ENCODE peak calls at places on chromosomes 16 and 17, in ten cellular contexts. One of them, this sample, is unnamed.

GRCh38 chr16:11175850-11176341 is 80.1 kb downstream of the SOCS1 start:
- DNase-seq in cardiac muscle cell: no peak
- DNase-seq in HCT116: no peak
- DNase-seq in IMR-90: no peak
- DNase-seq in HAP-1: no peak
- DNase-seq in hepatocyte: no peak
- DNase-seq in heart left ventricle: no peak
- DNase-seq in sigmoid colon: no peak
- DNase-seq in AG04450: no peak
- DNase-seq in MM.1S: no peak
- DNase-seq in this sample: no peak

GRCh38 chr16:67806428-67807147 is at the start of the genes RANBP10 and TSNAXIP1:
- DNase-seq in cardiac muscle cell: peak; percentile 99
- DNase-seq in HCT116: peak; percentile 98
- DNase-seq in IMR-90: peak; percentile 99
- DNase-seq in HAP-1: peak; percentile 100
- DNase-seq in hepatocyte: peak; percentile 99
- DNase-seq in heart left ventricle: peak; percentile 98
- DNase-seq in sigmoid colon: peak; percentile 99
- DNase-seq in AG04450: peak; percentile 97
- DNase-seq in MM.1S: peak; percentile 99
- DNase-seq in this sample: peak; percentile 97

GRCh38 chr17:329794-330420 is 22.7 kb downstream of the RPH3AL start:
- DNase-seq in cardiac muscle cell: no peak
- DNase-seq in HCT116: no peak
- DNase-seq in IMR-90: no peak
- DNase-seq in HAP-1: no peak
- DNase-seq in hepatocyte: no peak
- DNase-seq in heart left ventricle: no peak
- DNase-seq in sigmoid colon: peak; percentile 52
- DNase-seq in AG04450: no peak
- DNase-seq in MM.1S: no peak
- DNase-seq in this sample: no peak

GRCh38 chr17:6643460-6644125 is 2.7 kb downstream of the TXNDC17 start:
- DNase-seq in cardiac muscle cell: no peak
- DNase-seq in HCT116: no peak
- DNase-seq in IMR-90: peak; percentile 66
- DNase-seq in HAP-1: no peak
- DNase-seq in hepatocyte: no peak
- DNase-seq in heart left ventricle: no peak
- DNase-seq in sigmoid colon: no peak
- DNase-seq in AG04450: no peak
- DNase-seq in MM.1S: no peak
- DNase-seq in this sample: no peak

GRCh38 chr17:8832711-8833352 is 33.7 kb upstream of the MFSD6L start:
- DNase-seq in cardiac muscle cell: peak; percentile 46
- DNase-seq in HCT116: peak; percentile 12
- DNase-seq in IMR-90: no peak
- DNase-seq in HAP-1: no peak
- DNase-seq in hepatocyte: peak; percentile 32
- DNase-seq in heart left ventricle: no peak
- DNase-seq in sigmoid colon: no peak
- DNase-seq in AG04450: no peak
- DNase-seq in MM.1S: no peak
- DNase-seq in this sample: no peak

GRCh38 chr16:66190411-66190810 is 176.1 kb upstream of the CDH5 start:
- DNase-seq in cardiac muscle cell: no peak
- DNase-seq in HCT116: no peak
- DNase-seq in IMR-90: no peak
- DNase-seq in HAP-1: no peak
- DNase-seq in hepatocyte: no peak
- DNase-seq in heart left ventricle: no peak
- DNase-seq in sigmoid colon: no peak
- DNase-seq in AG04450: no peak
- DNase-seq in MM.1S: no peak
- DNase-seq in this sample: no peak

GRCh38 chr16:14486520-14487303 is 143.3 kb downstream of the PARN start:
- DNase-seq in cardiac muscle cell: peak; percentile 75
- DNase-seq in HCT116: peak; percentile 57
- DNase-seq in IMR-90: peak; percentile 94
- DNase-seq in HAP-1: peak; percentile 89
- DNase-seq in hepatocyte: peak; percentile 92
- DNase-seq in heart left ventricle: peak; percentile 83
- DNase-seq in sigmoid colon: peak; percentile 94
- DNase-seq in AG04450: peak; percentile 86
- DNase-seq in MM.1S: no peak
- DNase-seq in this sample: peak; percentile 93

GRCh38 chr16:72894291-72895151 is 153.4 kb downstream of the ZFHX3 start:
- DNase-seq in cardiac muscle cell: no peak
- DNase-seq in HCT116: no peak
- DNase-seq in IMR-90: peak; percentile 51
- DNase-seq in HAP-1: no peak
- DNase-seq in hepatocyte: no peak
- DNase-seq in heart left ventricle: peak; percentile 49
- DNase-seq in sigmoid colon: peak; percentile 52
- DNase-seq in AG04450: no peak
- DNase-seq in MM.1S: no peak
- DNase-seq in this sample: no peak

GRCh38 chr16:88685156-88686061 is 898 bp downstream of the SNAI3 start:
- DNase-seq in cardiac muscle cell: no peak
- DNase-seq in HCT116: no peak
- DNase-seq in IMR-90: peak; percentile 67
- DNase-seq in HAP-1: no peak
- DNase-seq in hepatocyte: peak; percentile 72
- DNase-seq in heart left ventricle: no peak
- DNase-seq in sigmoid colon: no peak
- DNase-seq in AG04450: no peak
- DNase-seq in MM.1S: peak; percentile 61
- DNase-seq in this sample: no peak

GRCh38 chr17:40124279-40125141 is 2.7 kb downstream of the MSL1 start:
- DNase-seq in cardiac muscle cell: peak; percentile 35
- DNase-seq in HCT116: no peak
- DNase-seq in IMR-90: peak; percentile 48
- DNase-seq in HAP-1: no peak
- DNase-seq in hepatocyte: no peak
- DNase-seq in heart left ventricle: no peak
- DNase-seq in sigmoid colon: no peak
- DNase-seq in AG04450: no peak
- DNase-seq in MM.1S: no peak
- DNase-seq in this sample: no peak

GRCh38 chr17:12918132-12918531 is 99.7 kb downstream of the ELAC2 start:
- DNase-seq in cardiac muscle cell: no peak
- DNase-seq in HCT116: no peak
- DNase-seq in IMR-90: no peak
- DNase-seq in HAP-1: no peak
- DNase-seq in hepatocyte: no peak
- DNase-seq in heart left ventricle: no peak
- DNase-seq in sigmoid colon: no peak
- DNase-seq in AG04450: no peak
- DNase-seq in MM.1S: no peak
- DNase-seq in this sample: no peak

GRCh38 chr17:9239821-9240658 is 218.7 kb downstream of the NTN1 start:
- DNase-seq in cardiac muscle cell: peak; percentile 69
- DNase-seq in HCT116: peak; percentile 6
- DNase-seq in IMR-90: peak; percentile 39
- DNase-seq in HAP-1: no peak
- DNase-seq in hepatocyte: peak; percentile 88
- DNase-seq in heart left ventricle: peak; percentile 82
- DNase-seq in sigmoid colon: peak; percentile 93
- DNase-seq in AG04450: no peak
- DNase-seq in MM.1S: no peak
- DNase-seq in this sample: peak; percentile 87

GRCh38 chr16:86515780-86516617 is 5.7 kb downstream of the FOXF1 start:
- DNase-seq in cardiac muscle cell: peak; percentile 62
- DNase-seq in HCT116: no peak
- DNase-seq in IMR-90: peak; percentile 51
- DNase-seq in HAP-1: no peak
- DNase-seq in hepatocyte: no peak
- DNase-seq in heart left ventricle: no peak
- DNase-seq in sigmoid colon: no peak
- DNase-seq in AG04450: no peak
- DNase-seq in MM.1S: no peak
- DNase-seq in this sample: no peak

GRCh38 chr16:86517652-86518258 is 7.4 kb downstream of the FOXF1 start:
- DNase-seq in cardiac muscle cell: peak; percentile 79
- DNase-seq in HCT116: peak; percentile 51
- DNase-seq in IMR-90: peak; percentile 88
- DNase-seq in HAP-1: peak; percentile 39
- DNase-seq in hepatocyte: peak; percentile 82
- DNase-seq in heart left ventricle: peak; percentile 46
- DNase-seq in sigmoid colon: peak; percentile 96
- DNase-seq in AG04450: peak; percentile 70
- DNase-seq in MM.1S: peak; percentile 8
- DNase-seq in this sample: peak; percentile 83

GRCh38 chr16:86515420-86515779 is 5.1 kb downstream of the FOXF1 start:
- DNase-seq in cardiac muscle cell: no peak
- DNase-seq in HCT116: no peak
- DNase-seq in IMR-90: peak; percentile 28
- DNase-seq in HAP-1: no peak
- DNase-seq in hepatocyte: no peak
- DNase-seq in heart left ventricle: no peak
- DNase-seq in sigmoid colon: peak; percentile 75
- DNase-seq in AG04450: no peak
- DNase-seq in MM.1S: no peak
- DNase-seq in this sample: no peak

GRCh38 chr16:86516618-86517003 is 6.3 kb downstream of the FOXF1 start:
- DNase-seq in cardiac muscle cell: no peak
- DNase-seq in HCT116: no peak
- DNase-seq in IMR-90: peak; percentile 63
- DNase-seq in HAP-1: no peak
- DNase-seq in hepatocyte: no peak
- DNase-seq in heart left ventricle: no peak
- DNase-seq in sigmoid colon: peak; percentile 77
- DNase-seq in AG04450: no peak
- DNase-seq in MM.1S: no peak
- DNase-seq in this sample: peak; percentile 29

GRCh38 chr16:86517033-86517432 is 6.7 kb downstream of the FOXF1 start:
- DNase-seq in cardiac muscle cell: no peak
- DNase-seq in HCT116: no peak
- DNase-seq in IMR-90: peak; percentile 21
- DNase-seq in HAP-1: no peak
- DNase-seq in hepatocyte: no peak
- DNase-seq in heart left ventricle: no peak
- DNase-seq in sigmoid colon: peak; percentile 83
- DNase-seq in AG04450: no peak
- DNase-seq in MM.1S: no peak
- DNase-seq in this sample: no peak
- H3K27me3 ChIP-seq in cardiac muscle cell: peaks cover 74% of the 10 kb centered on the region
- H3K27me3 ChIP-seq in HCT116: no peaks in the 10 kb centered on the region
- H3K27me3 ChIP-seq in IMR-90: no peaks in the 10 kb centered on the region
- H3K27me3 ChIP-seq in HAP-1: peaks cover 59% of the 10 kb centered on the region
- H3K27me3 ChIP-seq in hepatocyte: peaks cover 69% of the 10 kb centered on the region
- H3K27me3 ChIP-seq in heart left ventricle: peaks cover 93% of the 10 kb centered on the region
- H3K27me3 ChIP-seq in sigmoid colon: peaks cover 7% of the 10 kb centered on the region
- H3K27me3 ChIP-seq in AG04450: no peaks in the 10 kb centered on the region
- H3K27me3 ChIP-seq in MM.1S: peaks cover 70% of the 10 kb centered on the region
- H3K27me3 ChIP-seq in this sample: no peaks in the 10 kb centered on the region

DNA sequence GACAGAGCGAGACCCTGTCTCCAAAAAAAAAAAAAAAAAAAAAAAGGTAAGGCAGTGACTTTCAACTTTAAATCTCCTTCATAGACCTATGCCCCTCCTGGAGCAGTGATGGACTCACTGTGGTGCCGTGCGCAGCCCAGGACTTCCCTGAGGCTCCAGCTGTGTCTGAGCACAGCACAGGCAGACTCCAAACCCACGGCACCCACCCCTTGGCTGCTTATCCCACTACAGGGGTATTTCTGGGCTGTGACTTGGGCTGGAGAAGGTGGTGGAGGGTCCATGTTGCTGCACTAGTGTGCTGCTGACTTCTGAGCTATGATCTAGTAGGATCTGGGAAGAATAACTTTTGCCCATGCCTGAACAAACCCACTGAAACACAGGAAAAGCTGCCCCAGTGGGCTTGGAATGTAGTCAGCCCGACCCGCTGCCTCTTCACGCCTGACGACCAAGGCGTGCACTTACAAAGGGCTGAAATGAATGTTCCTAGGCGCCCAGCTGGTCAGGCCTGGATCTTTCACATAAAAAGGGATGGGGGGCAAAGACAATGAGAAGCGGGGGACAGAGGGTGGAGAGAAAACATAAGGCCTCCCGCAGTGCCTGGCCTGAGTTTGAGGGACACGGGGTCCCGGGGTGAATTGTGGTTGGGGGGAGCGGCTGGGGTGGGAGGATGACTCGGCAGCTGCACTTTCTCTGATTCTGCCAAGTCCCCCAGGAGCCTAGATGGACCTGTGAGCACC is 83.0 kb downstream of the IRF8 start:
- DNase-seq in cardiac muscle cell: no peak
- DNase-seq in HCT116: no peak
- DNase-seq in IMR-90: no peak
- DNase-seq in HAP-1: no peak
- DNase-seq in hepatocyte: no peak
- DNase-seq in heart left ventricle: no peak
- DNase-seq in sigmoid colon: peak; percentile 36
- DNase-seq in AG04450: no peak
- DNase-seq in MM.1S: no peak
- DNase-seq in this sample: no peak
- H3K27me3 ChIP-seq in cardiac muscle cell: no peaks in the 10 kb centered on the region
- H3K27me3 ChIP-seq in HCT116: peaks cover 56% of the 10 kb centered on the region
- H3K27me3 ChIP-seq in IMR-90: peaks cover 84% of the 10 kb centered on the region
- H3K27me3 ChIP-seq in HAP-1: peaks cover 42% of the 10 kb centered on the region
- H3K27me3 ChIP-seq in hepatocyte: no peaks in the 10 kb centered on the region
- H3K27me3 ChIP-seq in heart left ventricle: no peaks in the 10 kb centered on the region
- H3K27me3 ChIP-seq in sigmoid colon: peaks cover 43% of the 10 kb centered on the region
- H3K27me3 ChIP-seq in AG04450: peaks cover 52% of the 10 kb centered on the region
- H3K27me3 ChIP-seq in MM.1S: peaks cover 92% of the 10 kb centered on the region
- H3K27me3 ChIP-seq in this sample: no peaks in the 10 kb centered on the region

DNA sequence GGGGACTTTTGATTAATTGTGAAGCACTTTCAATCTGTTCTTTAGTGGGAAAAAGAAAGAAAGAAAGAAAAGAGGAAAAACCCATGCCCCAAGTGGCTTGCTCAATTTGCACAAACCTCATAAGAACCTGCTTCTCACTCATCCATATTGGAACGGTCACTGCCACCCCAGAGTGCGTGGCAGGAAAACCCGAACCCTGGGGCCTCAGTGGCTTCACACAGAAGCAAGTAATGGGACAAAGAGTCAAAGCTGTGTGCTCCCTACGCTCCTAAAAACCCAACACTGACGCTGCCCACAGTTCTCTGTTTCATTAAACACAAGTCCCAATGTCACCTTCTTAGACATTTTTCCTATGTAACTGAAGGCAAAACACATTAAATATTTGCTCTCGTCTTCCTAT is 1.2 kb downstream of the SLC6A4 start:
- DNase-seq in cardiac muscle cell: no peak
- DNase-seq in HCT116: no peak
- DNase-seq in IMR-90: no peak
- DNase-seq in HAP-1: no peak
- DNase-seq in hepatocyte: no peak
- DNase-seq in heart left ventricle: no peak
- DNase-seq in sigmoid colon: no peak
- DNase-seq in AG04450: no peak
- DNase-seq in MM.1S: no peak
- DNase-seq in this sample: no peak
- H3K27me3 ChIP-seq in cardiac muscle cell: peaks cover 99% of the 10 kb centered on the region
- H3K27me3 ChIP-seq in HCT116: peaks cover 30% of the 10 kb centered on the region
- H3K27me3 ChIP-seq in IMR-90: peaks cover 77% of the 10 kb centered on the region
- H3K27me3 ChIP-seq in HAP-1: peaks cover 19% of the 10 kb centered on the region
- H3K27me3 ChIP-seq in hepatocyte: peaks cover 64% of the 10 kb centered on the region
- H3K27me3 ChIP-seq in heart left ventricle: peaks cover 36% of the 10 kb centered on the region
- H3K27me3 ChIP-seq in sigmoid colon: peaks cover 56% of the 10 kb centered on the region
- H3K27me3 ChIP-seq in AG04450: peaks cover 82% of the 10 kb centered on the region
- H3K27me3 ChIP-seq in MM.1S: peaks cover 30% of the 10 kb centered on the region
- H3K27me3 ChIP-seq in this sample: no peaks in the 10 kb centered on the region

GRCh38 chr16:1510941-1511351 is 17.8 kb downstream of the TELO2 start:
- DNase-seq in cardiac muscle cell: no peak
- DNase-seq in HCT116: no peak
- DNase-seq in IMR-90: no peak
- DNase-seq in HAP-1: no peak
- DNase-seq in hepatocyte: no peak
- DNase-seq in heart left ventricle: no peak
- DNase-seq in sigmoid colon: no peak
- DNase-seq in AG04450: no peak
- DNase-seq in MM.1S: no peak
- DNase-seq in this sample: peak; percentile 57
- H3K27me3 ChIP-seq in cardiac muscle cell: no peaks in the 10 kb centered on the region
- H3K27me3 ChIP-seq in HCT116: no peaks in the 10 kb centered on the region
- H3K27me3 ChIP-seq in IMR-90: no peaks in the 10 kb centered on the region
- H3K27me3 ChIP-seq in HAP-1: no peaks in the 10 kb centered on the region
- H3K27me3 ChIP-seq in hepatocyte: no peaks in the 10 kb centered on the region
- H3K27me3 ChIP-seq in heart left ventricle: no peaks in the 10 kb centered on the region
- H3K27me3 ChIP-seq in sigmoid colon: no peaks in the 10 kb centered on the region
- H3K27me3 ChIP-seq in AG04450: no peaks in the 10 kb centered on the region
- H3K27me3 ChIP-seq in MM.1S: no peaks in the 10 kb centered on the region
- H3K27me3 ChIP-seq in this sample: no peaks in the 10 kb centered on the region

This sample was measured in right cardiac atrium.